ENCODE peak calls at places on chromosome 5, in five cellular contexts. G is A549; A is H9; Y is CD4-positive, alpha-beta T cell; F is caudate nucleus. V is an unnamed sample.

GRCh38 chr5:74619308-74619707 is 21.2 kb downstream of the ENC1 start:
- DNase-seq in G (no peak), A (no peak), Y (no peak), F (no peak), V (no peak)

GRCh38 chr5:139744471-139745120 is 51.0 kb upstream of the PSD2 start:
- DNase-seq in G (no peak), A (no peak), Y (no peak), F (no peak), V (no peak)

GRCh38 chr5:168425997-168426863 is 60.0 kb upstream of the RARS1 start:
- DNase-seq in G (no peak), A (no peak), Y (no peak), F (no peak), V (no peak)

GRCh38 chr5:17411436-17411835 is 86.6 kb upstream of the TAF11L2 start:
- DNase-seq in G (no peak), A (no peak), Y (no peak), F (no peak), V (no peak)

GRCh38 chr5:126101901-126102300 is 321.3 kb upstream of the GRAMD2B start:
- DNase-seq in G (no peak), A (no peak), Y (no peak), F (no peak), V (no peak)

GRCh38 chr5:150189728-150190502 is at the start of gene SLC6A7:
- DNase-seq in G (no peak), A (no peak), Y (no peak), F (no peak), V (no peak)

GRCh38 chr5:130116972-130117371 is 212.7 kb downstream of the CHSY3 start:
- DNase-seq in G (no peak), A (no peak), Y (no peak), F (no peak), V (no peak)

GRCh38 chr5:38445374-38446028 is 110.9 kb downstream of the LIFR start:
- DNase-seq in G (no peak), A (no peak), Y (no peak), F (no peak), V (no peak)

GRCh38 chr5:67095346-67095871 is 101.2 kb downstream of the CD180 start:
- DNase-seq in G (no peak), A (no peak), Y (no peak), F (no peak), V (peak)

GRCh38 chr5:133499896-133500295 is 112.4 kb downstream of the FSTL4 start:
- DNase-seq in G (no peak), A (no peak), Y (no peak), F (no peak), V (no peak)

GRCh38 chr5:133496631-133497030 is 115.7 kb downstream of the FSTL4 start:
- DNase-seq in G (no peak), A (no peak), Y (no peak), F (no peak), V (no peak)

DNA sequence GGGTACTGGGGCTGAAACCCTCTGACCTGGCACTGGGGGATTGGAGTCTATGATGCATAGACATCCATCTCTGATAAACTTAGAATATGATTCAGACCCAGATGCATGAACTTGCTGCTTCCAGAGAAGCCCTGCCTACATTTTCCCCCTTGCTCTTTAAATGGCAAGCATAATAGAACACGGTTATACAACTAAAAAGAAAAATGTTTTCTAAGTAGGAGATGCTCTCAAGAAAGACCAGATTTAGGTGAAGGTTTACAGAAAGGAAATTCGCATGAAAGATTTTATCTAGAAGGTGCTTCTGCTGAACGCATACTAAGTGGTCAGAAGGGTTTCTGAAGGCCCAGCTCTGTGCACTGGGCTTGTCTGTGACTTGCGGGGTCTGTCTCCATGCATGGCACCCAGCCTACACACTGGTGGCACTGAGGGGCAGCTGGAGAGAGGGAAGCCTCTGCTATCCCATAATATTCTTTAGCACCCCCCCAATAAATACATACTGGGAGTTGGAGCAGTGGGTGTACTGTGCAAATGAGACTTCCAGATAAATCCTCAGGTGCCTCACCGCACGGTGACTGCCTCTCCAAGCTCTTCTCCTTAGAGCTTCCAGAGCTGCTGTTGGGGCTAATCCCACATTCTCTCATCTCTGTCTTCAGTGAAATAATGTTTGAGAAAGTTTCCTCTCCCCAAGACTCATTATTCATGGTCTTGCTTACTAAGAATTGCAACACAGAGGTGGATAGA is 114.6 kb downstream of the FSTL4 start:
- DNase-seq in G (no peak), A (no peak), Y (no peak), F (no peak), V (no peak)
- H3K27ac ChIP-seq in G (no peak), A (no peak), Y (no peak), F (peak), V (no peak)

GRCh38 chr5:87951661-87952060 is 317.0 kb downstream of the TMEM161B start:
- DNase-seq in G (no peak), A (no peak), Y (no peak), F (no peak), V (no peak)
- H3K27ac ChIP-seq in G (no peak), A (no peak), Y (no peak), F (no peak), V (peak)

GRCh38 chr5:83720805-83721431 is at the start of gene HAPLN1:
- DNase-seq in G (no peak), A (peak), Y (no peak), F (no peak), V (no peak)
- H3K27ac ChIP-seq in G (no peak), A (no peak), Y (no peak), F (no peak), V (no peak)

DNA sequence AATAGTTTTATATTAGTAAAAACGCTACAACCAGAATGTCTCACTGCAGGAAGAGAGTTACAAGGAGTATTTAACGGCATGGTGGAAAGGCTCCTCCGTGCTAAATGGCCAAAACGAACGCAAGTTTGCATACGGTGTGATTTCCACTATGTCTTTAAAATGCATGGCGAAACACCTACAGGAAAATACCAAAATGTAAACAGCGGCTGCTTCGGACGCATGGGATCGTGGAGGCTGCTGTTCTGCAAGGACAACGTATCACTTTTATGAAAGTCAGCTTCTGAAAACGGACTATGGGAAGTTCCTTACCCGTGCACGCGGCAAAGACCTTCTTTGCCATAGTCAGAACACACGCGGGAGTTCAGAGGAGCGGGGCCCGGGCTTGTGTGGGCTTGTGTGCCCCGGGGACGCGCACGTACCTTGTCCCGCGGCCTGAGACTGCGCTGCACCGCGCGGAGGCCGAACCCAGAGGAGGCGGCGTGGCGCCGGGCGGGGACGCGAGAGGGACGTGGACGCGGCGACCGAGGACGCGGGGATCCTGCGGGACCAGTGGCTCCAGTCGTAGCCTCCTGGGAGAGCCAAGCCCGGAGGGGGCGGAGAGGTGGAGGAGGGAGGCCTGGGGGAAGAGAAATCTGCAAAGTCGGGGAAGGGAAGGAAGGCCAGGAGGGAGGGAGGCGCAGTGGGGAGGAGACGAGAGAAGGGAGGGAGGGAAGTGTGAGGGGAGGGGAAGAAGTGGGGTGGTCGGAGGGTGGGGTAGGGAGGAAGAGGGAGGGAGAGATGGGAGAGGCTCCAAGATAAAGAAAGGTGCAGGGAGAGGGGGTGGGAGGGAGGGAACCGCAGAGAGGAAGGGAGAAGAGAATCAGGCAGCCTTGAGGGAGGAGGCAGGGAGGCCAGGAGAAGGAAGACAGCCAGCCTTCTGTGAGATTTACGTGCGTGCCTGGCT is at the start of gene CMBL:
- DNase-seq in G (no peak), A (peak), Y (no peak), F (no peak), V (no peak)
- H3K27ac ChIP-seq in G (peak), A (no peak), Y (no peak), F (peak), V (peak)

V was measured in substantia nigra.